ENCODE peak calls at places on chromosome 5, in ten cellular contexts. P, C, J, S, U, T, M, V, I and Z are unnamed samples.

GRCh38 chr5:38078161-38078560 is 180.2 kb upstream of the EGFLAM start:
- DNase-seq in P (no peak), C (no peak), J (no peak), S (no peak), U (peak), T (no peak), M (no peak), V (no peak), I (no peak), Z (peak)

GRCh38 chr5:140311011-140311467 is 8.1 kb upstream of the PFDN1 start:
- DNase-seq in P (no peak), C (no peak), J (no peak), S (no peak), U (peak), T (peak), M (no peak), V (peak), I (no peak), Z (no peak)

GRCh38 chr5:111384220-111384619 is 128.1 kb downstream of the STARD4 start:
- DNase-seq in P (no peak), C (no peak), J (no peak), S (no peak), U (peak), T (peak), M (no peak), V (no peak), I (no peak), Z (no peak)

GRCh38 chr5:124858612-124859011 is 112.2 kb upstream of the ZNF608 start:
- DNase-seq in P (no peak), C (no peak), J (no peak), S (no peak), U (no peak), T (no peak), M (no peak), V (no peak), I (no peak), Z (no peak)

GRCh38 chr5:167694562-167694961 is 596.9 kb upstream of the WWC1 start:
- DNase-seq in P (no peak), C (no peak), J (no peak), S (no peak), U (no peak), T (no peak), M (no peak), V (no peak), I (no peak), Z (no peak)

GRCh38 chr5:160602744-160603143 is 181.1 kb downstream of the PTTG1 start:
- DNase-seq in P (no peak), C (no peak), J (no peak), S (no peak), U (no peak), T (no peak), M (no peak), V (no peak), I (no peak), Z (no peak)

GRCh38 chr5:75331-76320 is 16.3 kb upstream of the PLEKHG4B start:
- DNase-seq in P (no peak), C (no peak), J (no peak), S (no peak), U (no peak), T (no peak), M (no peak), V (no peak), I (no peak), Z (no peak)

GRCh38 chr5:39381376-39381775 is 17.1 kb upstream of the C9 start:
- DNase-seq in P (no peak), C (no peak), J (no peak), S (no peak), U (no peak), T (no peak), M (no peak), V (no peak), I (no peak), Z (no peak)